ENCODE peak calls at places on chromosomes 12 and 14, in eight cellular contexts. One of them, this sample, is unnamed.

GRCh38 chr12:31922341-31923062 is 36.7 kb upstream of the RESF1 start:
- DNase-seq in mammary epithelial cell: peak
- DNase-seq in Caco-2: no peak
- DNase-seq in lower lobe of right lung: no peak
- DNase-seq in dorsolateral prefrontal cortex: no peak
- DNase-seq in tibial nerve: no peak
- DNase-seq in left lung: no peak
- DNase-seq in BJ: no peak
- DNase-seq in this sample: no peak

GRCh38 chr12:105231396-105231795 is 4.6 kb downstream of the APPL2 start:
- DNase-seq in BJ: no peak
- DNase-seq in lower lobe of right lung: no peak
- DNase-seq in tibial nerve: no peak
- DNase-seq in dorsolateral prefrontal cortex: no peak
- DNase-seq in mammary epithelial cell: no peak
- DNase-seq in Caco-2: peak
- DNase-seq in left lung: no peak
- DNase-seq in this sample: no peak

GRCh38 chr12:91163116-91163515 is 19.5 kb downstream of the DCN start:
- DNase-seq in BJ: no peak
- DNase-seq in dorsolateral prefrontal cortex: no peak
- DNase-seq in left lung: no peak
- DNase-seq in Caco-2: no peak
- DNase-seq in tibial nerve: no peak
- DNase-seq in lower lobe of right lung: no peak
- DNase-seq in mammary epithelial cell: no peak
- DNase-seq in this sample: no peak

GRCh38 chr14:23602181-23603095 is 23.8 kb upstream of the JPH4 start:
- DNase-seq in BJ: no peak
- DNase-seq in left lung: no peak
- DNase-seq in Caco-2: no peak
- DNase-seq in dorsolateral prefrontal cortex: no peak
- DNase-seq in lower lobe of right lung: no peak
- DNase-seq in tibial nerve: no peak
- DNase-seq in mammary epithelial cell: no peak
- DNase-seq in this sample: no peak

GRCh38 chr12:78530065-78530765 is 334.4 kb upstream of the SYT1 start:
- DNase-seq in Caco-2: no peak
- DNase-seq in left lung: no peak
- DNase-seq in dorsolateral prefrontal cortex: no peak
- DNase-seq in mammary epithelial cell: peak
- DNase-seq in BJ: peak
- DNase-seq in lower lobe of right lung: no peak
- DNase-seq in tibial nerve: no peak
- DNase-seq in this sample: no peak

GRCh38 chr14:90850487-90850886 is 34.3 kb upstream of the TTC7B start:
- DNase-seq in lower lobe of right lung: no peak
- DNase-seq in mammary epithelial cell: peak
- DNase-seq in tibial nerve: no peak
- DNase-seq in BJ: no peak
- DNase-seq in dorsolateral prefrontal cortex: no peak
- DNase-seq in Caco-2: no peak
- DNase-seq in left lung: no peak
- DNase-seq in this sample: no peak

GRCh38 chr14:23877538-23878180 is 75.9 kb upstream of the DHRS4 start:
- DNase-seq in BJ: no peak
- DNase-seq in mammary epithelial cell: no peak
- DNase-seq in left lung: no peak
- DNase-seq in lower lobe of right lung: no peak
- DNase-seq in tibial nerve: no peak
- DNase-seq in Caco-2: no peak
- DNase-seq in dorsolateral prefrontal cortex: no peak
- DNase-seq in this sample: no peak

GRCh38 chr14:75144944-75145343 is 18.1 kb upstream of the NEK9 start:
- DNase-seq in BJ: no peak
- DNase-seq in dorsolateral prefrontal cortex: no peak
- DNase-seq in left lung: no peak
- DNase-seq in tibial nerve: no peak
- DNase-seq in lower lobe of right lung: no peak
- DNase-seq in Caco-2: no peak
- DNase-seq in mammary epithelial cell: no peak
- DNase-seq in this sample: no peak

GRCh38 chr12:42924482-42924881 is 334.9 kb upstream of the PRICKLE1 start:
- DNase-seq in BJ: no peak
- DNase-seq in dorsolateral prefrontal cortex: no peak
- DNase-seq in tibial nerve: no peak
- DNase-seq in lower lobe of right lung: no peak
- DNase-seq in mammary epithelial cell: no peak
- DNase-seq in left lung: no peak
- DNase-seq in Caco-2: no peak
- DNase-seq in this sample: no peak

GRCh38 chr12:48972213-48973021 is 882 bp upstream of the WNT10B start:
- DNase-seq in tibial nerve: no peak
- DNase-seq in left lung: peak
- DNase-seq in mammary epithelial cell: peak
- DNase-seq in BJ: no peak
- DNase-seq in dorsolateral prefrontal cortex: no peak
- DNase-seq in Caco-2: no peak
- DNase-seq in lower lobe of right lung: no peak
- DNase-seq in this sample: no peak

GRCh38 chr14:90676859-90677258 is 139.4 kb downstream of the TTC7B start:
- DNase-seq in lower lobe of right lung: no peak
- DNase-seq in Caco-2: no peak
- DNase-seq in left lung: no peak
- DNase-seq in mammary epithelial cell: no peak
- DNase-seq in dorsolateral prefrontal cortex: no peak
- DNase-seq in BJ: no peak
- DNase-seq in tibial nerve: no peak
- DNase-seq in this sample: no peak

GRCh38 chr14:103127861-103128598 is 4.8 kb downstream of the TNFAIP2 start:
- DNase-seq in left lung: no peak
- DNase-seq in mammary epithelial cell: no peak
- DNase-seq in tibial nerve: no peak
- DNase-seq in lower lobe of right lung: peak
- DNase-seq in BJ: no peak
- DNase-seq in dorsolateral prefrontal cortex: no peak
- DNase-seq in Caco-2: no peak
- DNase-seq in this sample: peak

GRCh38 chr12:50806176-50806575 is 36.5 kb upstream of the TMPRSS12 start:
- DNase-seq in left lung: no peak
- DNase-seq in tibial nerve: no peak
- DNase-seq in BJ: no peak
- DNase-seq in Caco-2: no peak
- DNase-seq in dorsolateral prefrontal cortex: no peak
- DNase-seq in lower lobe of right lung: no peak
- DNase-seq in mammary epithelial cell: no peak
- DNase-seq in this sample: no peak

GRCh38 chr12:104215638-104216297 is at the start of gene TXNRD1:
- DNase-seq in lower lobe of right lung: peak
- DNase-seq in tibial nerve: peak
- DNase-seq in BJ: no peak
- DNase-seq in mammary epithelial cell: peak
- DNase-seq in left lung: peak
- DNase-seq in Caco-2: no peak
- DNase-seq in dorsolateral prefrontal cortex: peak
- DNase-seq in this sample: peak

GRCh38 chr12:62429457-62429856 is 37.2 kb upstream of the MON2 start:
- DNase-seq in lower lobe of right lung: no peak
- DNase-seq in mammary epithelial cell: no peak
- DNase-seq in BJ: no peak
- DNase-seq in Caco-2: no peak
- DNase-seq in dorsolateral prefrontal cortex: no peak
- DNase-seq in tibial nerve: no peak
- DNase-seq in left lung: no peak
- DNase-seq in this sample: no peak

GRCh38 chr14:80607430-80608200 is 333.9 kb downstream of the CEP128 start:
- DNase-seq in Caco-2: no peak
- DNase-seq in lower lobe of right lung: no peak
- DNase-seq in left lung: no peak
- DNase-seq in BJ: no peak
- DNase-seq in tibial nerve: no peak
- DNase-seq in mammary epithelial cell: no peak
- DNase-seq in dorsolateral prefrontal cortex: no peak
- DNase-seq in this sample: no peak

GRCh38 chr12:9667403-9667802 is 2.1 kb upstream of the CLEC2D start:
- DNase-seq in tibial nerve: no peak
- DNase-seq in mammary epithelial cell: no peak
- DNase-seq in BJ: no peak
- DNase-seq in left lung: no peak
- DNase-seq in dorsolateral prefrontal cortex: no peak
- DNase-seq in lower lobe of right lung: no peak
- DNase-seq in Caco-2: no peak
- DNase-seq in this sample: no peak

GRCh38 chr14:58395815-58396626 is at the start of gene TOMM20L:
- DNase-seq in dorsolateral prefrontal cortex: no peak
- DNase-seq in mammary epithelial cell: peak
- DNase-seq in tibial nerve: no peak
- DNase-seq in lower lobe of right lung: peak
- DNase-seq in Caco-2: peak
- DNase-seq in left lung: peak
- DNase-seq in BJ: no peak
- DNase-seq in this sample: peak

GRCh38 chr12:130764475-130765185 is 48.5 kb upstream of the RIMBP2 start:
- DNase-seq in lower lobe of right lung: no peak
- DNase-seq in left lung: no peak
- DNase-seq in dorsolateral prefrontal cortex: no peak
- DNase-seq in tibial nerve: no peak
- DNase-seq in Caco-2: peak
- DNase-seq in BJ: no peak
- DNase-seq in mammary epithelial cell: peak
- DNase-seq in this sample: no peak

GRCh38 chr12:48795550-48796455 is 6.9 kb upstream of the ADCY6 start:
- DNase-seq in left lung: no peak
- DNase-seq in dorsolateral prefrontal cortex: peak
- DNase-seq in BJ: no peak
- DNase-seq in tibial nerve: peak
- DNase-seq in mammary epithelial cell: peak
- DNase-seq in lower lobe of right lung: no peak
- DNase-seq in Caco-2: peak
- DNase-seq in this sample: no peak

GRCh38 chr12:41724216-41724615 is 420.5 kb downstream of the GXYLT1 start:
- DNase-seq in dorsolateral prefrontal cortex: no peak
- DNase-seq in mammary epithelial cell: no peak
- DNase-seq in left lung: no peak
- DNase-seq in lower lobe of right lung: no peak
- DNase-seq in Caco-2: no peak
- DNase-seq in BJ: no peak
- DNase-seq in tibial nerve: no peak
- DNase-seq in this sample: no peak

GRCh38 chr12:14853966-14854365 is 10.6 kb upstream of the ART4 start:
- DNase-seq in Caco-2: no peak
- DNase-seq in mammary epithelial cell: no peak
- DNase-seq in lower lobe of right lung: no peak
- DNase-seq in left lung: no peak
- DNase-seq in dorsolateral prefrontal cortex: no peak
- DNase-seq in BJ: no peak
- DNase-seq in tibial nerve: no peak
- DNase-seq in this sample: no peak

GRCh38 chr12:63764481-63764880 is 15.2 kb upstream of the RXYLT1 start:
- DNase-seq in mammary epithelial cell: no peak
- DNase-seq in lower lobe of right lung: no peak
- DNase-seq in dorsolateral prefrontal cortex: no peak
- DNase-seq in BJ: no peak
- DNase-seq in Caco-2: no peak
- DNase-seq in tibial nerve: no peak
- DNase-seq in left lung: no peak
- DNase-seq in this sample: no peak

GRCh38 chr14:34857689-34858449 is 17.3 kb downstream of the BAZ1A start:
- DNase-seq in Caco-2: no peak
- DNase-seq in BJ: no peak
- DNase-seq in left lung: no peak
- DNase-seq in lower lobe of right lung: no peak
- DNase-seq in mammary epithelial cell: no peak
- DNase-seq in dorsolateral prefrontal cortex: no peak
- DNase-seq in tibial nerve: no peak
- DNase-seq in this sample: no peak
- H3K4me3 ChIP-seq in Caco-2: no peak
- H3K4me3 ChIP-seq in BJ: no peak
- H3K4me3 ChIP-seq in left lung: no peak
- H3K4me3 ChIP-seq in lower lobe of right lung: no peak
- H3K4me3 ChIP-seq in mammary epithelial cell: no peak
- H3K4me3 ChIP-seq in dorsolateral prefrontal cortex: no peak
- H3K4me3 ChIP-seq in tibial nerve: no peak
- H3K4me3 ChIP-seq in this sample: no peak

DNA sequence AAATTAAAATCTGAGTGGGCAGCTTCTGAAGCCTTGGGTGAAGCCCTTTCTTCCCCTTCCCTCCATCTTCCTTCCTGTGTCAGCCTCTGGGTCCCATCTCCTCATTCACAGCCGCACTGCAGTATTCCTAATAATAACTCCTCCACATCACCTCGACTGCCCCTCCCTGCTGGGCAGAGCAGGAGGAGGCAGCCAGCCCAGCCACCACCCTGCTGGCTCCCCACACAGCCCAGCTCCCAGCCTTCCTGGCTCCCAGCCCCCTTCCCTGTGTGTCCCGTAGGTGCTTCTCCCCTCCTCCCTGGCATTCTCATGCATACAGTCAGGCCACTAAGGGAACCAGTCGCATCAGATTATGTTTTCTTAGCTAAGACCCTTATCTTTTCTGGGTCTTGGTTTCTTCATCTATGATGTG is 3.7 kb downstream of the IFFO1 start:
- DNase-seq in Caco-2: no peak
- DNase-seq in lower lobe of right lung: no peak
- DNase-seq in mammary epithelial cell: no peak
- DNase-seq in BJ: no peak
- DNase-seq in tibial nerve: no peak
- DNase-seq in dorsolateral prefrontal cortex: no peak
- DNase-seq in left lung: peak
- DNase-seq in this sample: peak
- H3K4me3 ChIP-seq in Caco-2: no peak
- H3K4me3 ChIP-seq in lower lobe of right lung: no peak
- H3K4me3 ChIP-seq in mammary epithelial cell: no peak
- H3K4me3 ChIP-seq in BJ: no peak
- H3K4me3 ChIP-seq in tibial nerve: no peak
- H3K4me3 ChIP-seq in dorsolateral prefrontal cortex: peak
- H3K4me3 ChIP-seq in left lung: no peak
- H3K4me3 ChIP-seq in this sample: no peak

GRCh38 chr14:57392830-57393229 is 2.4 kb downstream of the NAA30 start:
- DNase-seq in dorsolateral prefrontal cortex: no peak
- DNase-seq in BJ: no peak
- DNase-seq in mammary epithelial cell: no peak
- DNase-seq in lower lobe of right lung: no peak
- DNase-seq in Caco-2: no peak
- DNase-seq in tibial nerve: no peak
- DNase-seq in left lung: no peak
- DNase-seq in this sample: no peak
- H3K4me3 ChIP-seq in dorsolateral prefrontal cortex: peak
- H3K4me3 ChIP-seq in BJ: no peak
- H3K4me3 ChIP-seq in mammary epithelial cell: peak
- H3K4me3 ChIP-seq in lower lobe of right lung: peak
- H3K4me3 ChIP-seq in Caco-2: peak
- H3K4me3 ChIP-seq in tibial nerve: no peak
- H3K4me3 ChIP-seq in left lung: no peak
- H3K4me3 ChIP-seq in this sample: no peak

DNA sequence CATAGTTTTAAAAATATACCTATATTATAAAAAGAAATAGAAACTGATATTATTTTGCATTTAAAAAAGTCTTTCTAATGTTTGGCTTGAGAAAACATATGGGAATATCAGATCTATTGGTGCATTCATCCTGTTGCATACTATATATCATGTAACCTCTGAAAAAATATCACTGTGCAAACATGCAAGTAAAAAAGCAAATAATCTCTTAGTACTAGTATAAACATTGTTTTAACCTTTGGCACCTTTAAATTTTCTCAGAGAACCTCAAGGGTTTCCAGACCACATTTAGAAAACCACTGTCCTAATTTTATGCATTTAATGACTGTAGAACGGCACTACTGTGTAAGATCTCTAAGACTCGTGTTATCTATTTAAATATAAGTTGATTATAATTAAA is 416.8 kb downstream of the LRFN5 start:
- DNase-seq in mammary epithelial cell: no peak
- DNase-seq in BJ: no peak
- DNase-seq in tibial nerve: no peak
- DNase-seq in left lung: no peak
- DNase-seq in lower lobe of right lung: no peak
- DNase-seq in dorsolateral prefrontal cortex: no peak
- DNase-seq in Caco-2: no peak
- DNase-seq in this sample: no peak
- H3K4me3 ChIP-seq in mammary epithelial cell: no peak
- H3K4me3 ChIP-seq in BJ: no peak
- H3K4me3 ChIP-seq in tibial nerve: no peak
- H3K4me3 ChIP-seq in left lung: no peak
- H3K4me3 ChIP-seq in lower lobe of right lung: no peak
- H3K4me3 ChIP-seq in dorsolateral prefrontal cortex: no peak
- H3K4me3 ChIP-seq in Caco-2: no peak
- H3K4me3 ChIP-seq in this sample: no peak

This sample was measured in aorta.